ENCODE peak calls at places on chromosomes 7 and 10, in four cellular contexts. W, E, T and I are unnamed samples.

GRCh38 chr10:27742926-27743735 is 2.5 kb downstream of the MKX start:
- DNase-seq in W (no peak), E (peak; percentile 34), T (peak; percentile 35), I (no peak)

GRCh38 chr10:126950401-126951105 is 45.3 kb downstream of the DOCK1 start:
- DNase-seq in W (no peak), E (no peak), T (no peak), I (peak; percentile 10)

GRCh38 chr10:62626817-62627216 is 177.7 kb upstream of the ADO start:
- DNase-seq in W (no peak), E (no peak), T (no peak), I (no peak)

GRCh38 chr10:37856881-37857286 is 526 bp downstream of the ZNF248 start:
- DNase-seq in W (no peak), E (no peak), T (peak; percentile 17), I (peak; percentile 47)

GRCh38 chr7:117212969-117213877 is 109.6 kb downstream of the WNT2 start:
- DNase-seq in W (no peak), E (peak; percentile 28), T (peak; percentile 69), I (peak; percentile 28)

GRCh38 chr7:21300692-21301091 is 127.2 kb upstream of the SP4 start:
- DNase-seq in W (no peak), E (no peak), T (no peak), I (no peak)

GRCh38 chr10:125057158-125058001 is 103.0 kb downstream of the CTBP2 start:
- DNase-seq in W (peak; percentile 89), E (no peak), T (peak; percentile 47), I (no peak)

GRCh38 chr7:28228386-28228785 is 47.8 kb upstream of the JAZF1 start:
- DNase-seq in W (no peak), E (no peak), T (no peak), I (no peak)

GRCh38 chr10:121601458-121601857 is 3.2 kb upstream of the FGFR2 start:
- DNase-seq in W (no peak), E (no peak), T (no peak), I (no peak)

GRCh38 chr7:4931932-4932331 is 27.1 kb downstream of the MMD2 start:
- DNase-seq in W (peak; percentile 78), E (peak; percentile 36), T (peak; percentile 21), I (peak; percentile 28)

GRCh38 chr7:897086-897485 is 20.7 kb downstream of the GET4 start:
- DNase-seq in W (no peak), E (no peak), T (no peak), I (no peak)

GRCh38 chr7:128135275-128136214 is 104.3 kb upstream of the LRRC4 start:
- DNase-seq in W (no peak), E (peak; percentile 62), T (peak; percentile 74), I (peak; percentile 49)

GRCh38 chr10:36736311-36736710 is 389.1 kb upstream of the ANKRD30A start:
- DNase-seq in W (no peak), E (no peak), T (no peak), I (no peak)

GRCh38 chr7:139857791-139858190 is 28.7 kb downstream of the TBXAS1 start:
- DNase-seq in W (no peak), E (no peak), T (no peak), I (no peak)

GRCh38 chr10:95237376-95238170 is 43.5 kb downstream of the ACSM6 start:
- DNase-seq in W (no peak), E (no peak), T (no peak), I (no peak)

GRCh38 chr7:157429001-157429679 is 92.3 kb downstream of the DNAJB6 start:
- DNase-seq in W (no peak), E (no peak), T (no peak), I (no peak)

GRCh38 chr7:41048771-41049170 is 654.1 kb downstream of the INHBA start:
- DNase-seq in W (no peak), E (no peak), T (no peak), I (no peak)

GRCh38 chr10:33132626-33133025 is 174.6 kb upstream of the ITGB1 start:
- DNase-seq in W (no peak), E (no peak), T (no peak), I (no peak)

GRCh38 chr10:17113889-17114288 is 15.7 kb downstream of the CUBN start:
- DNase-seq in W (no peak), E (no peak), T (no peak), I (no peak)

GRCh38 chr10:124597677-124598165 is 136.1 kb downstream of the LHPP start:
- DNase-seq in W (no peak), E (no peak), T (no peak), I (no peak)

GRCh38 chr10:116264296-116264695 is 8.7 kb downstream of the GFRA1 start:
- DNase-seq in W (no peak), E (no peak), T (no peak), I (no peak)

GRCh38 chr10:78333362-78334143 is 299.9 kb downstream of the RPS24 start:
- DNase-seq in W (no peak), E (no peak), T (no peak), I (no peak)

GRCh38 chr10:78953124-78954008 is 115.4 kb upstream of the ZMIZ1 start:
- DNase-seq in W (no peak), E (no peak), T (no peak), I (no peak)

GRCh38 chr7:135923700-135924261 is 53.4 kb downstream of the MTPN start:
- DNase-seq in W (no peak), E (no peak), T (no peak), I (no peak)

GRCh38 chr7:142772051-142772450 is 1.3 kb downstream of the PRSS2 start:
- DNase-seq in W (no peak), E (no peak), T (no peak), I (no peak)

GRCh38 chr7:46283852-46284251 is 362.8 kb upstream of the IGFBP3 start:
- DNase-seq in W (no peak), E (no peak), T (no peak), I (no peak)

GRCh38 chr7:112381311-112382091 is 68.8 kb upstream of the IFRD1 start:
- DNase-seq in W (no peak), E (no peak), T (no peak), I (no peak)

GRCh38 chr7:155374276-155375252 is 76.9 kb downstream of the INSIG1 start:
- DNase-seq in W (no peak), E (no peak), T (no peak), I (no peak)

GRCh38 chr10:100969175-100970075 is at the start of gene SEMA4G:
- DNase-seq in W (no peak), E (peak; percentile 76), T (peak; percentile 69), I (peak; percentile 54)

GRCh38 chr10:132163278-132163765 is 23.4 kb upstream of the DPYSL4 start:
- DNase-seq in W (no peak), E (peak; percentile 35), T (peak; percentile 59), I (no peak)

GRCh38 chr7:148944935-148945934 is 61.1 kb upstream of the EZH2 start:
- DNase-seq in W (no peak), E (no peak), T (no peak), I (no peak)

GRCh38 chr10:119283387-119283786 is 76.0 kb downstream of the GRK5 start:
- DNase-seq in W (no peak), E (no peak), T (no peak), I (no peak)

GRCh38 chr7:602341-603141 is 82.9 kb upstream of the PDGFA start:
- DNase-seq in W (no peak), E (no peak), T (no peak), I (no peak)

GRCh38 chr10:129114588-129114987 is 352.5 kb upstream of the MGMT start:
- DNase-seq in W (no peak), E (no peak), T (no peak), I (no peak)

GRCh38 chr10:117374506-117375359 is 507 bp downstream of the PDZD8 start:
- DNase-seq in W (no peak), E (peak; percentile 20), T (peak; percentile 55), I (no peak)

GRCh38 chr10:74925716-74926115 is 99.3 kb downstream of the KAT6B start:
- DNase-seq in W (no peak), E (no peak), T (no peak), I (peak; percentile 51)

GRCh38 chr10:99393683-99394082 is 36.7 kb downstream of the GOT1 start:
- DNase-seq in W (no peak), E (no peak), T (no peak), I (no peak)

GRCh38 chr7:29224726-29225125 is 30.2 kb downstream of the CHN2 start:
- DNase-seq in W (no peak), E (no peak), T (no peak), I (no peak)